ENCODE peak calls at places on chromosomes 12 and 14, in ten cellular contexts. P is brain microvascular endothelial cell, X is GM13976, D is fibroblast of pulmonary artery, T is choroid plexus epithelial cell, L is right atrium auricular region, E is heart right ventricle, C is GM20000, O is uterus, Z is endothelial cell. B is an unnamed sample.

GRCh38 chr14:90717916-90718315 is 98.3 kb downstream of the TTC7B start:
- DNase-seq in P (peak; percentile 14), X (no peak), D (no peak), T (peak; percentile 86), L (no peak), E (no peak), C (no peak), O (no peak), Z (no peak), B (no peak)

GRCh38 chr12:49703647-49704137 is 3.5 kb downstream of the FMNL3 start:
- DNase-seq in P (peak; percentile 89), X (peak; percentile 63), D (peak; percentile 48), T (peak; percentile 88), L (no peak), E (no peak), C (peak; percentile 65), O (no peak), Z (no peak), B (peak; percentile 47)

GRCh38 chr12:21547437-21547836 is 21.3 kb downstream of the SPX start:
- DNase-seq in P (no peak), X (no peak), D (no peak), T (no peak), L (no peak), E (no peak), C (no peak), O (no peak), Z (no peak), B (no peak)

GRCh38 chr14:94945615-94946014 is 175.7 kb upstream of the GSC start:
- DNase-seq in P (no peak), X (no peak), D (no peak), T (no peak), L (no peak), E (no peak), C (no peak), O (no peak), Z (no peak), B (no peak)

GRCh38 chr12:23628836-23629235 is 320.6 kb downstream of the SOX5 start:
- DNase-seq in P (no peak), X (no peak), D (no peak), T (no peak), L (no peak), E (no peak), C (no peak), O (no peak), Z (no peak), B (no peak)

GRCh38 chr12:63151898-63152700 is 1.1 kb upstream of the AVPR1A start:
- DNase-seq in P (peak; percentile 44), X (peak; percentile 56), D (peak; percentile 40), T (peak; percentile 75), L (no peak), E (peak; percentile 15), C (peak; percentile 55), O (peak; percentile 39), Z (peak; percentile 62), B (peak; percentile 48)

GRCh38 chr12:121799175-121799841 is 4.5 kb upstream of the SETD1B start:
- DNase-seq in P (peak; percentile 77), X (peak; percentile 77), D (peak; percentile 82), T (peak; percentile 91), L (peak; percentile 88), E (peak; percentile 67), C (peak; percentile 81), O (peak; percentile 81), Z (no peak), B (peak; percentile 57)

GRCh38 chr12:98745578-98746391 is 100.7 kb downstream of the APAF1 start:
- DNase-seq in P (no peak), X (peak; percentile 36), D (peak; percentile 28), T (peak; percentile 36), L (no peak), E (no peak), C (no peak), O (peak; percentile 18), Z (peak; percentile 43), B (peak; percentile 26)

DNA sequence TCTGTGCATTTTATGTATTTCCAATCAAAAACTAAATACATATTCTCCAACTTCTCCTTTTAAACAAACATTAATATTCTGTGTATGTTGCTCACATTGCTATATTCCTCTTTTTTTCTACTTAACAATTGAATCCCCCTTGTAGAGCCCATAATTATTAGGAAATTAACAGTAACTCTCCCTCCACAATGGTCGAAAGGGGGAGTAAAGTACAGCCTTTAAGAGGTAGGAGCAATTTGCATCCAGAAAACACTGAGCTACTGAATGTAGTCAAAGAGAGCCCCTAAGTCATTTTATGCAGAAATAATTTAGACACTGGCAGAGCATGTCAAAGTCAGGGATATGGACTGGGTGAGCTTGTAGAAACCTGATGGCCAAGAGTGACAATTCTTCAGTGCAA is 57.2 kb upstream of the SCN8A start:
- DNase-seq in P (no peak), X (no peak), D (peak; percentile 42), T (peak; percentile 16), L (no peak), E (no peak), C (no peak), O (no peak), Z (no peak), B (no peak)
- TF ChIP-seq CTCF in P (peak; percentile 25), X (no peak), D (peak; percentile 28), T (peak; percentile 20), L (no peak), E (no peak), C (no peak), O (no peak), Z (no peak), B (peak; percentile 4)

DNA sequence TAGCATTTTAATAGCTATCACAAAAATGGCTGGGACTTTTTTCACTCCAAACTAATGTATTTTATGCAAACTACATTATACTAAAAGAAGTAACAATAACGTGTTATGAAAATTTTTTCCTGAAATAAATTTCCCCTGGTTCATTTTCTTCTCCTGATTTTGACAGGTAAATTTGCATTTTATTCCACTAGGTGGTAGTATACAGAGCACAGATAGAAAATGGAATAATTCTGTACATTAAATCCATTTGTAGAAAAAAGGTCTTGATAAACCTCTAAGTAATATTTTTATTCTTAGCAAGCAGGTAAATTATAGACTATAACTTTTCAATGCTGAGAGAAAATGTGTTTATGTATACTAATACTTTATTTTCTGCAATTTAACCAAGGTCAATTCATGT is 96.5 kb downstream of the BCAT1 start:
- DNase-seq in P (no peak), X (no peak), D (peak; percentile 23), T (peak; percentile 35), L (no peak), E (no peak), C (no peak), O (no peak), Z (no peak), B (no peak)
- TF ChIP-seq CTCF in P (peak; percentile 16), X (no peak), D (peak; percentile 47), T (peak; percentile 52), L (peak; percentile 50), E (no peak), C (peak; percentile 11), O (peak; percentile 17), Z (peak; percentile 72), B (peak; percentile 26)

GRCh38 chr12:107667464-107667863 is 18.1 kb upstream of the PWP1 start:
- DNase-seq in P (no peak), X (no peak), D (no peak), T (no peak), L (no peak), E (no peak), C (no peak), O (no peak), Z (no peak), B (no peak)

GRCh38 chr12:107669946-107670345 is 15.7 kb upstream of the PWP1 start:
- DNase-seq in P (no peak), X (no peak), D (no peak), T (no peak), L (no peak), E (no peak), C (no peak), O (no peak), Z (no peak), B (no peak)

GRCh38 chr12:107668320-107668719 is 17.3 kb upstream of the PWP1 start:
- DNase-seq in P (no peak), X (no peak), D (no peak), T (no peak), L (no peak), E (no peak), C (no peak), O (no peak), Z (no peak), B (no peak)

GRCh38 chr12:107668743-107669142 is 16.9 kb upstream of the PWP1 start:
- DNase-seq in P (no peak), X (no peak), D (no peak), T (no peak), L (no peak), E (no peak), C (no peak), O (no peak), Z (no peak), B (no peak)

DNA sequence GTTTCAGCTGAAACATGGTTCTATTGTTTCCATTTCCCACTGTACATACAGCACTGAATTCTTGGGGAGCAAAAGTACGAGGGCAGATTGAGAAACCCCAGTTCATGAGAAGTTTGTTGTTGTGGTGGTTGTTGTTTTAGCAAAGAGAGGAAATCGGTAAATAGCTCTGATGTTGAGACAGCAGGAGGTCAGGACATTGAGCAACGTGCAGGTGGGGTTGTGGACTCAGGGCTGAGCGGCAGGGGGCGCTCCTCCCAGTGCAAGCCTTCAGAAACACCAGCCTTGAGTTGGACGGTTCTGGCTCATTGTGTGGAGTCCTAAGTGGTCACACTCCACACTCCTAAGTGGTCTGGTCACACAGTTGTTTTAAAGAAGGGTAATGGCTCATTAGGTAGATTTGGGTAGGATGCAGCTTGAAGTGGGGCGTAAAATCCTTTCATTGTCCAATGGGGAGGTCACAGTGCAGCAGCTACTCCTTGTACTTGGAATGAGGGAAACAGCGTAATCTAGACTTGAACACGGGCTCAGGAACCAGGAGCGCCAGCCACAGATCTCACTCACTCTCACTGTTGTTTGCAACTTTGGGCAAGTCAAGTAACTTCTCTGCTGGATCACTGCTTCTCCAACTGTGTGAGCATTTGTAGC is 14.5 kb upstream of the PWP1 start:
- DNase-seq in P (no peak), X (peak; percentile 59), D (peak; percentile 31), T (peak; percentile 57), L (no peak), E (no peak), C (peak; percentile 44), O (no peak), Z (peak; percentile 53), B (peak; percentile 46)
- TF ChIP-seq CTCF in P (peak; percentile 86), X (peak; percentile 90), D (peak; percentile 66), T (peak; percentile 85), L (peak; percentile 50), E (peak; percentile 57), C (peak; percentile 89), O (no peak), Z (peak; percentile 74), B (peak; percentile 69)

GRCh38 chr12:65988596-65988995 is 142.0 kb downstream of the LLPH start:
- DNase-seq in P (no peak), X (no peak), D (no peak), T (no peak), L (no peak), E (no peak), C (no peak), O (no peak), Z (no peak), B (no peak)

GRCh38 chr12:65990592-65990991 is 140.0 kb downstream of the LLPH start:
- DNase-seq in P (no peak), X (no peak), D (no peak), T (no peak), L (no peak), E (no peak), C (no peak), O (no peak), Z (no peak), B (no peak)

GRCh38 chr12:65984227-65984479 is 146.4 kb downstream of the LLPH start:
- DNase-seq in P (no peak), X (no peak), D (no peak), T (no peak), L (no peak), E (no peak), C (no peak), O (no peak), Z (no peak), B (no peak)

GRCh38 chr12:65986047-65986446 is 144.5 kb downstream of the LLPH start:
- DNase-seq in P (no peak), X (no peak), D (peak; percentile 38), T (peak; percentile 45), L (no peak), E (no peak), C (no peak), O (no peak), Z (no peak), B (no peak)
- TF ChIP-seq CTCF in P (peak; percentile 22), X (no peak), D (peak; percentile 21), T (peak; percentile 38), L (no peak), E (no peak), C (no peak), O (no peak), Z (no peak), B (no peak)